ENCODE peak calls at places on chromosome 10, in seven cellular contexts. X is choroid plexus epithelial cell; N is upper lobe of right lung; S is left lung; E is mucosa of descending colon; Y is PC-3; C is CD8-positive, alpha-beta T cell. O is an unnamed sample.

GRCh38 chr10:11898372-11899066 is 75.4 kb downstream of the PROSER2 start:
- DNase-seq in C (no peak), S (no peak), Y (peak), X (peak), N (peak), E (no peak), O (no peak)

GRCh38 chr10:92038949-92039348 is 115.4 kb downstream of the BTAF1 start:
- DNase-seq in Y (no peak), C (no peak), E (no peak), N (no peak), X (no peak), S (no peak), O (no peak)

GRCh38 chr10:75776738-75777504 is 345.5 kb downstream of the LRMDA start:
- DNase-seq in N (no peak), Y (peak), C (no peak), S (no peak), E (no peak), X (no peak), O (peak)

GRCh38 chr10:63628526-63629362 is 107.5 kb downstream of the REEP3 start:
- DNase-seq in E (peak), S (peak), N (peak), C (no peak), X (peak), Y (no peak), O (no peak)

GRCh38 chr10:6065406-6065805 is 3.2 kb upstream of the IL2RA start:
- DNase-seq in Y (no peak), N (no peak), C (no peak), S (no peak), E (no peak), X (no peak), O (no peak)

GRCh38 chr10:76297787-76298281 is 866.4 kb downstream of the LRMDA start:
- DNase-seq in S (no peak), C (no peak), Y (no peak), X (no peak), N (no peak), E (no peak), O (no peak)

GRCh38 chr10:48604408-48605263 is at the start of gene ARHGAP22:
- DNase-seq in E (no peak), C (no peak), N (peak), Y (peak), X (no peak), S (peak), O (no peak)

GRCh38 chr10:47031251-47031952 is 120.2 kb downstream of the PTPN20 start:
- DNase-seq in X (no peak), E (no peak), Y (no peak), S (peak), N (peak), C (no peak), O (peak)

GRCh38 chr10:29344073-29344820 is 55.4 kb downstream of the LYZL1 start:
- DNase-seq in Y (peak), N (no peak), X (peak), S (no peak), C (no peak), E (no peak), O (no peak)

GRCh38 chr10:121710207-121710606 is 112.0 kb upstream of the FGFR2 start:
- DNase-seq in N (no peak), E (no peak), X (no peak), C (no peak), S (no peak), Y (no peak), O (no peak)

GRCh38 chr10:43610636-43611035 is 4.4 kb downstream of the ZNF485 start:
- DNase-seq in Y (no peak), S (no peak), C (no peak), E (no peak), X (peak), N (no peak), O (no peak)

GRCh38 chr10:27242951-27243551 is 2.5 kb upstream of the ACBD5 start:
- DNase-seq in S (peak), N (no peak), E (peak), Y (peak), C (peak), X (peak), O (peak)

GRCh38 chr10:88819290-88819689 is 16.8 kb downstream of the LIPM start:
- DNase-seq in C (no peak), E (no peak), N (no peak), X (peak), S (no peak), Y (no peak), O (no peak)

GRCh38 chr10:113381906-113382562 is 170.8 kb upstream of the HABP2 start:
- DNase-seq in X (peak), N (no peak), S (no peak), C (peak), E (no peak), Y (peak), O (peak)

GRCh38 chr10:37495415-37495814 is 362.0 kb downstream of the ZNF248 start:
- DNase-seq in E (no peak), X (no peak), Y (peak), N (no peak), C (no peak), S (no peak), O (peak)

GRCh38 chr10:20993387-20994170 is 96.5 kb upstream of the NEBL start:
- DNase-seq in Y (peak), E (no peak), X (peak), N (no peak), C (no peak), S (no peak), O (no peak)

GRCh38 chr10:119634219-119634544 is 17.0 kb upstream of the BAG3 start:
- DNase-seq in X (no peak), Y (no peak), S (no peak), C (no peak), E (no peak), N (no peak), O (no peak)

GRCh38 chr10:12934777-12935176 is 66.7 kb downstream of the CCDC3 start:
- DNase-seq in S (no peak), Y (peak), X (peak), C (no peak), N (no peak), E (no peak), O (no peak)

GRCh38 chr10:86500846-86501245 is 20.7 kb downstream of the WAPL start:
- DNase-seq in S (no peak), C (no peak), N (no peak), E (no peak), X (peak), Y (no peak), O (no peak)

GRCh38 chr10:1240341-1240775 is 184.2 kb downstream of the WDR37 start:
- DNase-seq in Y (no peak), X (no peak), C (no peak), N (no peak), S (no peak), E (no peak), O (peak)

GRCh38 chr10:80686734-80687561 is 149.2 kb downstream of the SH2D4B start:
- DNase-seq in E (no peak), X (no peak), N (no peak), Y (no peak), C (no peak), S (no peak), O (no peak)

GRCh38 chr10:77975086-77975666 is 48.6 kb upstream of the DLG5 start:
- DNase-seq in E (no peak), X (no peak), N (no peak), Y (no peak), C (no peak), S (no peak), O (no peak)

GRCh38 chr10:125076891-125077643 is 83.3 kb downstream of the CTBP2 start:
- DNase-seq in S (no peak), E (no peak), Y (no peak), N (peak), C (no peak), X (peak), O (no peak)

GRCh38 chr10:125284875-125285597 is 124.7 kb upstream of the CTBP2 start:
- DNase-seq in C (no peak), Y (peak), S (no peak), X (no peak), E (no peak), N (no peak), O (peak)

GRCh38 chr10:11511325-11511724 is 100.1 kb downstream of the USP6NL start:
- DNase-seq in E (no peak), S (no peak), C (no peak), Y (no peak), N (no peak), X (no peak), O (no peak)

GRCh38 chr10:121455377-121455776 is 142.9 kb downstream of the FGFR2 start:
- DNase-seq in S (no peak), X (no peak), N (no peak), Y (no peak), E (no peak), C (no peak), O (no peak)

GRCh38 chr10:103659674-103660363 is 166.3 kb downstream of the NEURL1 start:
- DNase-seq in Y (no peak), N (peak), C (peak), E (no peak), S (peak), X (peak), O (peak)

GRCh38 chr10:110358869-110359629 is 54.3 kb upstream of the SMNDC1 start:
- DNase-seq in C (no peak), S (no peak), Y (peak), E (no peak), X (peak), N (no peak), O (no peak)

GRCh38 chr10:6465437-6465836 is 114.6 kb downstream of the PRKCQ start:
- DNase-seq in X (no peak), S (no peak), C (no peak), N (no peak), Y (no peak), E (no peak), O (no peak)

GRCh38 chr10:104447899-104448298 is 94.3 kb downstream of the CFAP58 start:
- DNase-seq in Y (no peak), N (no peak), S (no peak), X (no peak), C (no peak), E (no peak), O (no peak)

GRCh38 chr10:128817636-128818035 is 649.4 kb upstream of the MGMT start:
- DNase-seq in C (no peak), S (no peak), Y (no peak), X (no peak), N (no peak), E (no peak), O (no peak)

GRCh38 chr10:24209421-24209770 is 458 bp downstream of the KIAA1217 start:
- DNase-seq in E (no peak), N (no peak), Y (peak), C (no peak), S (no peak), X (peak), O (no peak)
- H3K4me3 ChIP-seq in E (no peak), N (peak), Y (peak), C (no peak), S (peak), X (peak), O (no peak)

GRCh38 chr10:19816420-19817250 is at the start of gene PLXDC2:
- DNase-seq in N (peak), X (peak), S (peak), C (no peak), E (peak), Y (peak), O (no peak)

GRCh38 chr10:19819419-19820033 is 3.3 kb downstream of the PLXDC2 start:
- DNase-seq in E (no peak), C (no peak), N (no peak), S (no peak), Y (peak), X (peak), O (peak)

GRCh38 chr10:19815478-19816419 is 483 bp upstream of the PLXDC2 start:
- DNase-seq in X (peak), Y (no peak), N (peak), S (peak), C (no peak), E (peak), O (no peak)

GRCh38 chr10:19815036-19815435 is 1.2 kb upstream of the PLXDC2 start:
- DNase-seq in Y (no peak), N (no peak), S (no peak), E (no peak), X (no peak), C (no peak), O (no peak)

DNA sequence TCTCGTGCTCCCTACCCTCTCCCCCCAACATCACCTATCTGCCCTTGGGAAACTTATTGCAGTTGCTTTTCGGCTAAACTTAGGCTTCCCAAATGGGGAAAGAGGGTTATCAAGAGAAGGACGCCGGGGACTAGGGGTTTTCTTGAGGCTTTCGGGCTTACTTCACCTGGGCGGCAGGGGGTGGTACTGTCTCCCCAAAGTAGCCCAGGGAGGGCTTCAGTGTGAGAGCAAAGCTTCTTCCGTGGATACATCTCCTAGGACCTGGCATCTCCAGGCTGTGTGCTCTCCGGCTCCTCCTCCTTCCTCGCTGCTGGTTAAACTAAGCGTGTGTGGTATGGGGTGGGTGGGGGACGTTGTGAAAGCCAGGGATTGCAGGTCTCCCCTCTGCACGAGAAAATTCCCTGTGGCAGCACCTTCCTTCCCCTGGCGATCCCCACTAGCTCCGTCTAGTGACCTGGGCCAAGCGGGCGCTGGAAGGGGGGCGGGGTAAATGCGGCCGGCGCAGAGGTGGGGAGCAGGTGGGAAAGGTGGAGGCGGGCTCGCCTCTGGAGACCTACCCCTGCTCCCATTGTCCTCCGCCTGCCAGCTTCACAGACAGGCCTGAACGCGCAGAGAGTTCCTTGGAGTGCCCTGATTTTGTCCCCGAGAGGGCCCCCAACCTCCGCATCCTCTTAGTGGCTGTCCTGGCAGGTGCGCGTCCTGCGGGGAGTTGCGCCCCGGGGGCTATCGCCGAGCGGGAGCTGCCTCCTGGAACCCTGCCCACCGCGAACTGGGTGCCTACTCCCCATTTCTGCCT is 1.2 kb downstream of the PLXDC2 start:
- DNase-seq in E (peak), X (peak), Y (no peak), N (peak), C (no peak), S (peak), O (no peak)
- H3K4me3 ChIP-seq in E (peak), X (peak), Y (peak), N (peak), C (no peak), S (peak), O (no peak)

GRCh38 chr10:4181690-4182089 is 396.7 kb upstream of the KLF6 start:
- DNase-seq in X (no peak), S (no peak), E (no peak), N (no peak), Y (no peak), C (no peak), O (no peak)
- H3K4me3 ChIP-seq in X (no peak), S (no peak), E (no peak), N (no peak), Y (no peak), C (no peak), O (no peak)

GRCh38 chr10:132639470-132639869 is 101.9 kb downstream of the INPP5A start:
- DNase-seq in N (no peak), C (no peak), E (no peak), S (no peak), Y (no peak), X (no peak), O (no peak)

GRCh38 chr10:132640326-132641125 is 102.9 kb downstream of the INPP5A start:
- DNase-seq in X (no peak), C (no peak), S (no peak), N (peak), Y (no peak), E (no peak), O (no peak)

GRCh38 chr10:132637477-132638129 is 100.0 kb downstream of the INPP5A start:
- DNase-seq in X (peak), C (no peak), E (no peak), Y (peak), S (no peak), N (peak), O (peak)

GRCh38 chr10:132636358-132636757 is 98.8 kb downstream of the INPP5A start:
- DNase-seq in E (no peak), X (no peak), S (no peak), C (no peak), N (peak), Y (no peak), O (no peak)

DNA sequence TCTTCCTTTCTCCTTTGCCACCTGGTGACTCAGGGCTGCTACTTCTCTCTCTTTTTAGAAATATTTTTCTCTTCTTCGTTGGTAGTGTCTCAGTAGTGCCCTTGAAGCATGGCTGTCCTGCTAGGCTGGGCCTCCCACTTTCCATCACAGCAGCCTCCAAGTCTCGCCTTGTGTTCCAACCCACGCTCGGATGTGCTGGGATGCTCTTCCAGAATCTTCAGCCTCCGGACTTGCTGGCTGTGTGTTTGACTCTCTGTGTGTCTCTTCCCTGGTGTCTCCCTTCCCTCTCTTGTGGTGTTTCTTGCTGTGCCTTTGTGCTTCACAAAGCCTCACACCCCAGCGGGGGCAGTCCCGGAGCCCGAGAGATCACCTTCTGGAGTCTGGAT is 100.5 kb downstream of the INPP5A start:
- DNase-seq in N (peak), S (no peak), Y (no peak), X (no peak), C (no peak), E (no peak), O (no peak)
- H3K4me3 ChIP-seq in N (no peak), S (no peak), Y (no peak), X (no peak), C (no peak), E (no peak), O (no peak)

GRCh38 chr10:74000892-74001669 is 3.2 kb downstream of the VCL start:
- DNase-seq in C (no peak), E (no peak), S (no peak), X (no peak), N (no peak), Y (no peak), O (no peak)
- H3K4me3 ChIP-seq in C (no peak), E (no peak), S (no peak), X (peak), N (no peak), Y (peak), O (no peak)

DNA sequence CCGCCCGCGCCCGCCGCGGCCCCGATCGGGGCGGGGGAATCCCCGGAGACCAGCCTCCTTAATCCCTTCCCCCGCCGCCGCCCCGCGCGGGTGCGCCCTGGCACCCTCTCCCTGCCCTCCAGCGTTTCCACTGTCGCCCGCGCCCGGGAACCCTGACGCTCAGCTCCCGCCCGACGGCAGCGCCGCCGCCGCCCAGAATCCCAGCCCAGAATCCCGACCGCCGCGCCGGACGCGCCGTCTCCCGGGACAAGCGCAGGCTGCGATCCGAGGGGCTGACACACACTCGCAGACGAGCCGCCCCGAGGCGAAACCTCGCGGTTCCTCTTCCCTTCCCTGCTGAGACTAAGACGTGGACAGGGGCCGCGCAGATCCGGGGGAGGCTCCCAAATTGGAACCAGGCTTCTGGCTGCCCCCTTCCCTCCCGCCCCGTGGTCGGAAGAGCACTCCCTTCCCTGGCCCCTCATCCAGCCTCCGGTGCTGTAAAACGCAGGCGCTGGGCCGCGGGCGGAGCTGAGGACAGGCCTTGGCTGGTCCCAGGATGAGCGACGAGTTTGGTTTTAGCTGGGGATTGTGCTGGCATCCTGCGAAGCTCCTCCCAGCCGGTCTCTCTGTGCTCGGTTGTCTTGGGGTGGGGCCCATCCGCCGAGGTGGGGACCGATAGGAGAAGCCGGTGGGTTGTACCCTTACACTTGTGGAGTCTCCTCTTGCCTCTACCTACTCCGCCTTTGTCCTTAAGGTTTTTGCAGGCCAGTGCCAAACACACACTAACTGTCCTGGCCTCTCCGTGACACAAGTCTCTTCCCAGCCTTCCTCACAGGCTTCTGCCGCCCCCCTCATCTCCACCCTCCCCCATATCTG is 1.1 kb downstream of the MARVELD1 start:
- DNase-seq in N (peak), S (peak), E (peak), X (peak), Y (peak), C (no peak), O (no peak)
- H3K4me3 ChIP-seq in N (peak), S (peak), E (peak), X (peak), Y (peak), C (peak), O (peak)

O was measured in Jurkat, Clone E6-1.